ENCODE peak calls at places on chromosome 10, in nine cellular contexts. V is PC-3; Y is GM04504; Q is GM06990; G is iris pigment epithelial cell; L is activated T-cell treated with anti-CD3 and anti-CD28 coated beads, Interleukin-2, amount 50 U/mL, for 48 hours; R is T-helper 2 cell; N is GM20000; Z is putamen. K is an unnamed sample.

GRCh38 chr10:29078919-29079318 is 210.0 kb upstream of the LYZL1 start:
- DNase-seq in V (no peak), Y (no peak), Q (no peak), G (no peak), L (no peak), R (no peak), N (no peak), Z (no peak), K (no peak)

GRCh38 chr10:100907175-100907574 is 5.6 kb upstream of the SLF2 start:
- DNase-seq in V (no peak), Y (no peak), Q (no peak), G (peak; percentile 68), L (no peak), R (no peak), N (no peak), Z (no peak), K (no peak)

GRCh38 chr10:62632071-62632809 is 172.3 kb upstream of the ADO start:
- DNase-seq in V (peak; percentile 93), Y (no peak), Q (peak; percentile 79), G (no peak), L (peak; percentile 44), R (peak; percentile 14), N (peak; percentile 66), Z (peak; percentile 43), K (no peak)

GRCh38 chr10:14723052-14723689 is 51.5 kb downstream of the FAM107B start:
- DNase-seq in V (no peak), Y (no peak), Q (no peak), G (no peak), L (peak; percentile 33), R (no peak), N (no peak), Z (no peak), K (no peak)

GRCh38 chr10:131821378-131822012 is 79.3 kb upstream of the PPP2R2D start:
- DNase-seq in V (no peak), Y (no peak), Q (no peak), G (no peak), L (no peak), R (no peak), N (no peak), Z (no peak), K (no peak)

GRCh38 chr10:99630439-99630838 is 10.2 kb upstream of the SLC25A28 start:
- DNase-seq in V (peak; percentile 53), Y (no peak), Q (no peak), G (peak; percentile 73), L (no peak), R (no peak), N (peak; percentile 22), Z (no peak), K (peak; percentile 53)

GRCh38 chr10:44326474-44327030 is 58.3 kb downstream of the CXCL12 start:
- DNase-seq in V (no peak), Y (no peak), Q (no peak), G (no peak), L (no peak), R (no peak), N (no peak), Z (no peak), K (no peak)

GRCh38 chr10:110141747-110142625 is 65.4 kb upstream of the MXI1 start:
- DNase-seq in V (no peak), Y (no peak), Q (no peak), G (no peak), L (no peak), R (no peak), N (no peak), Z (no peak), K (no peak)

GRCh38 chr10:86155034-86155656 is 211.4 kb downstream of the GRID1 start:
- DNase-seq in V (no peak), Y (no peak), Q (no peak), G (no peak), L (no peak), R (no peak), N (no peak), Z (no peak), K (no peak)

GRCh38 chr10:124693396-124693795 is 50.8 kb downstream of the FAM53B start:
- DNase-seq in V (no peak), Y (no peak), Q (no peak), G (no peak), L (no peak), R (no peak), N (no peak), Z (no peak), K (no peak)

GRCh38 chr10:132836832-132837540 is 51.0 kb upstream of the NKX6-2 start:
- DNase-seq in V (peak; percentile 41), Y (peak; percentile 3), Q (no peak), G (peak; percentile 14), L (peak; percentile 59), R (no peak), N (peak; percentile 86), Z (peak; percentile 27), K (no peak)

GRCh38 chr10:3528271-3528670 is 256.7 kb downstream of the KLF6 start:
- DNase-seq in V (no peak), Y (no peak), Q (no peak), G (no peak), L (no peak), R (no peak), N (no peak), Z (no peak), K (peak; percentile 50)

GRCh38 chr10:76297787-76298281 is 866.4 kb downstream of the LRMDA start:
- DNase-seq in V (no peak), Y (no peak), Q (no peak), G (no peak), L (no peak), R (no peak), N (no peak), Z (no peak), K (no peak)

GRCh38 chr10:83677795-83678194 is 461.5 kb upstream of the GHITM start:
- DNase-seq in V (no peak), Y (no peak), Q (peak; percentile 28), G (no peak), L (no peak), R (no peak), N (peak; percentile 15), Z (no peak), K (no peak)

GRCh38 chr10:119090968-119091367 is 10.4 kb upstream of the EIF3A start:
- DNase-seq in V (peak; percentile 91), Y (peak; percentile 38), Q (peak; percentile 32), G (peak; percentile 75), L (no peak), R (peak; percentile 30), N (no peak), Z (no peak), K (peak; percentile 94)

GRCh38 chr10:79089579-79090110 is 20.9 kb downstream of the ZMIZ1 start:
- DNase-seq in V (no peak), Y (no peak), Q (no peak), G (no peak), L (no peak), R (no peak), N (no peak), Z (no peak), K (no peak)

GRCh38 chr10:29736325-29737208 is 101.8 kb upstream of the SVIL start:
- DNase-seq in V (peak; percentile 54), Y (no peak), Q (no peak), G (peak; percentile 50), L (peak; percentile 46), R (peak; percentile 7), N (peak; percentile 59), Z (no peak), K (peak; percentile 36)

GRCh38 chr10:125768217-125768616 is 7.4 kb downstream of the MMP21 start:
- DNase-seq in V (no peak), Y (no peak), Q (no peak), G (peak; percentile 57), L (no peak), R (no peak), N (no peak), Z (peak; percentile 49), K (no peak)

GRCh38 chr10:9819756-9820494 is 1197.7 kb upstream of the CELF2 start:
- DNase-seq in V (no peak), Y (no peak), Q (no peak), G (no peak), L (no peak), R (no peak), N (no peak), Z (no peak), K (no peak)

GRCh38 chr10:79116801-79117723 is 48.3 kb downstream of the ZMIZ1 start:
- DNase-seq in V (no peak), Y (no peak), Q (no peak), G (no peak), L (no peak), R (no peak), N (peak; percentile 84), Z (no peak), K (no peak)

GRCh38 chr10:30821269-30821993 is 191.9 kb upstream of the LYZL2 start:
- DNase-seq in V (no peak), Y (no peak), Q (no peak), G (no peak), L (no peak), R (no peak), N (no peak), Z (no peak), K (no peak)

GRCh38 chr10:127563718-127564553 is 14.8 kb downstream of the NPS start:
- DNase-seq in V (peak; percentile 12), Y (no peak), Q (no peak), G (no peak), L (peak; percentile 48), R (no peak), N (peak; percentile 34), Z (no peak), K (no peak)

GRCh38 chr10:132297521-132297920 is 10.2 kb downstream of the STK32C start:
- DNase-seq in V (no peak), Y (no peak), Q (no peak), G (no peak), L (no peak), R (no peak), N (no peak), Z (no peak), K (no peak)

GRCh38 chr10:23826399-23826798 is 382.5 kb upstream of the KIAA1217 start:
- DNase-seq in V (peak; percentile 21), Y (no peak), Q (no peak), G (peak; percentile 23), L (no peak), R (no peak), N (peak; percentile 12), Z (no peak), K (peak; percentile 9)

GRCh38 chr10:49662169-49662830 is 17.2 kb upstream of the C10orf53 start:
- DNase-seq in V (no peak), Y (no peak), Q (no peak), G (no peak), L (no peak), R (no peak), N (no peak), Z (no peak), K (no peak)

GRCh38 chr10:131311661-131312260 is at the start of gene TCERG1L:
- DNase-seq in V (no peak), Y (no peak), Q (no peak), G (no peak), L (peak; percentile 43), R (no peak), N (peak; percentile 56), Z (no peak), K (no peak)

GRCh38 chr10:11765141-11765540 is 23.0 kb downstream of the ECHDC3 start:
- DNase-seq in V (no peak), Y (no peak), Q (no peak), G (no peak), L (no peak), R (no peak), N (no peak), Z (no peak), K (no peak)

GRCh38 chr10:91521444-91521843 is 111.3 kb downstream of the HECTD2 start:
- DNase-seq in V (peak; percentile 5), Y (no peak), Q (no peak), G (peak; percentile 66), L (no peak), R (no peak), N (no peak), Z (no peak), K (no peak)

GRCh38 chr10:15137636-15138035 is 30.9 kb downstream of the NMT2 start:
- DNase-seq in V (no peak), Y (no peak), Q (no peak), G (peak; percentile 66), L (no peak), R (no peak), N (no peak), Z (no peak), K (no peak)

GRCh38 chr10:43203491-43204393 is 63.1 kb downstream of the RASGEF1A start:
- DNase-seq in V (no peak), Y (no peak), Q (no peak), G (no peak), L (peak; percentile 67), R (no peak), N (peak; percentile 52), Z (no peak), K (peak; percentile 69)

GRCh38 chr10:48469516-48470020 is 135.3 kb downstream of the ARHGAP22 start:
- DNase-seq in V (no peak), Y (no peak), Q (no peak), G (no peak), L (no peak), R (no peak), N (no peak), Z (no peak), K (no peak)